ENCODE peak calls at places on chromosomes 6 and 20, in five cellular contexts. Q, W, F, J and G are unnamed samples.

GRCh38 chr20:32382102-32382950 is 24.2 kb downstream of the ASXL1 start:
- DNase-seq in W (no peak), Q (no peak), J (no peak), F (no peak), G (no peak)

GRCh38 chr6:85458184-85458583 is 8.3 kb downstream of the NT5E start:
- DNase-seq in J (no peak), Q (no peak), F (no peak), W (no peak), G (peak)

GRCh38 chr20:4091332-4092135 is 76.2 kb upstream of the RNF24 start:
- DNase-seq in W (no peak), Q (no peak), F (peak), J (peak), G (no peak)

GRCh38 chr6:89073014-89073620 is 7.4 kb upstream of the PNRC1 start:
- DNase-seq in F (no peak), W (peak), J (no peak), Q (no peak), G (peak)

GRCh38 chr6:40948598-40948997 is 90.4 kb downstream of the UNC5CL start:
- DNase-seq in Q (no peak), W (no peak), J (peak), F (no peak), G (no peak)

GRCh38 chr6:193773-194310 is 98.4 kb upstream of the DUSP22 start:
- DNase-seq in Q (no peak), J (no peak), W (no peak), F (no peak), G (no peak)

GRCh38 chr6:117951783-117952182 is 44.7 kb downstream of the SLC35F1 start:
- DNase-seq in W (peak), Q (no peak), F (no peak), J (no peak), G (no peak)

GRCh38 chr6:19851273-19852089 is 14.3 kb downstream of the ID4 start:
- DNase-seq in W (peak), Q (no peak), F (no peak), J (peak), G (peak)

GRCh38 chr6:31308050-31308844 is 36.4 kb upstream of the HLA-C start:
- DNase-seq in Q (peak), J (no peak), W (peak), F (no peak), G (no peak)

GRCh38 chr6:28225056-28225834 is at the start of gene ZSCAN9:
- DNase-seq in J (peak), F (peak), W (peak), Q (no peak), G (no peak)

GRCh38 chr20:33787253-33787891 is 23.8 kb upstream of the CHMP4B start:
- DNase-seq in F (no peak), Q (no peak), W (no peak), J (no peak), G (no peak)

GRCh38 chr20:49415005-49415663 is 67.3 kb downstream of the KCNB1 start:
- DNase-seq in J (no peak), F (no peak), Q (no peak), W (no peak), G (no peak)

GRCh38 chr20:63556873-63557478 is 3.0 kb downstream of the FNDC11 start:
- DNase-seq in W (no peak), J (no peak), Q (no peak), F (no peak), G (no peak)

GRCh38 chr6:40999498-41000070 is 39.4 kb downstream of the UNC5CL start:
- DNase-seq in Q (no peak), W (peak), J (peak), F (peak), G (peak)

GRCh38 chr6:132819405-132820145 is 5.2 kb downstream of the RPS12 start:
- DNase-seq in F (no peak), W (no peak), J (peak), Q (no peak), G (no peak)

GRCh38 chr6:38489951-38490350 is 149.8 kb downstream of the BTBD9 start:
- DNase-seq in J (peak), W (no peak), Q (no peak), F (no peak), G (no peak)

GRCh38 chr20:23143098-23143497 is 57.0 kb upstream of the CD93 start:
- DNase-seq in Q (no peak), J (peak), F (no peak), W (peak), G (peak)

GRCh38 chr20:39986231-39986904 is 702.7 kb downstream of the MAFB start:
- DNase-seq in W (peak), J (peak), F (peak), Q (no peak), G (no peak)

GRCh38 chr6:35327349-35328027 is 14.9 kb upstream of the PPARD start:
- DNase-seq in Q (peak), W (peak), F (peak), J (peak), G (peak)

GRCh38 chr6:85473748-85474147 is 23.9 kb downstream of the NT5E start:
- DNase-seq in J (no peak), Q (no peak), W (no peak), F (no peak), G (no peak)

GRCh38 chr20:36542019-36542488 is 735 bp downstream of the MYL9 start:
- DNase-seq in Q (no peak), J (peak), W (no peak), F (no peak), G (no peak)

GRCh38 chr6:10414766-10415592 is at the start of gene TFAP2A:
- DNase-seq in J (peak), Q (no peak), F (no peak), W (no peak), G (no peak)

GRCh38 chr20:62321521-62321948 is 18.7 kb downstream of the ADRM1 start:
- DNase-seq in J (peak), Q (peak), W (no peak), F (no peak), G (no peak)

GRCh38 chr20:35395728-35396127 is 16.0 kb downstream of the UQCC1 start:
- DNase-seq in W (no peak), J (peak), Q (no peak), F (no peak), G (no peak)

GRCh38 chr6:89321131-89321530 is 6.0 kb upstream of the GABRR2 start:
- DNase-seq in J (no peak), F (no peak), W (no peak), Q (no peak), G (peak)

GRCh38 chr20:57389695-57390603 is 1.2 kb upstream of the RBM38 start:
- DNase-seq in J (no peak), Q (peak), F (no peak), W (no peak), G (no peak)

GRCh38 chr6:10451828-10452509 is 37.1 kb upstream of the TFAP2A start:
- DNase-seq in Q (no peak), F (no peak), J (peak), W (no peak), G (no peak)

GRCh38 chr6:15770347-15771143 is 107.7 kb upstream of the DTNBP1 start:
- DNase-seq in F (no peak), J (peak), W (no peak), Q (no peak), G (peak)

GRCh38 chr20:20095114-20095872 is 43.0 kb downstream of the CFAP61 start:
- DNase-seq in W (no peak), J (no peak), F (no peak), Q (no peak), G (no peak)

GRCh38 chr6:142088858-142089216 is 43.9 kb upstream of the GJE1 start:
- DNase-seq in F (no peak), Q (no peak), J (peak), W (no peak), G (no peak)

GRCh38 chr20:23606652-23607049 is 934 bp upstream of the CST9 start:
- DNase-seq in W (peak), Q (peak), F (peak), J (peak), G (peak)

GRCh38 chr6:135191508-135192255 is 10.6 kb downstream of the MYB start:
- DNase-seq in F (no peak), Q (no peak), J (no peak), W (no peak), G (peak)

GRCh38 chr20:3492669-3493068 is 21.9 kb downstream of the ATRN start:
- DNase-seq in W (no peak), J (no peak), F (no peak), Q (no peak), G (no peak)

GRCh38 chr6:12354499-12354898 is 64.3 kb downstream of the EDN1 start:
- DNase-seq in W (no peak), Q (no peak), J (peak), F (no peak), G (no peak)

GRCh38 chr6:43386492-43386891 is 17.0 kb upstream of the ZNF318 start:
- DNase-seq in W (no peak), F (no peak), Q (no peak), J (peak), G (peak)

GRCh38 chr6:166989427-166990034 is 9.7 kb upstream of the CEP43 start:
- DNase-seq in J (peak), F (no peak), W (peak), Q (peak), G (peak)

GRCh38 chr6:51429042-51429712 is 610.5 kb downstream of the TFAP2B start:
- DNase-seq in F (no peak), Q (no peak), J (no peak), W (no peak), G (no peak)

GRCh38 chr20:2557873-2558580 is 21.7 kb downstream of the TMC2 start:
- DNase-seq in F (no peak), W (no peak), Q (no peak), J (no peak), G (no peak)